ENCODE peak calls at places on chromosomes 1 and 21, in nine cellular contexts. C, T, S, K, Z, D, Y, N and J are unnamed samples. For H3K9me3, the result is how much of the 10 kb centered on the place peaks cover.

GRCh38 chr1:22903113-22903512 is 69.6 kb downstream of the LACTBL1 start:
- DNase-seq in Z (no peak), K (no peak), Y (no peak), N (no peak), C (no peak), T (no peak), S (no peak), D (no peak), J (no peak)

GRCh38 chr1:206672844-206673758 is 11.6 kb upstream of the MAPKAPK2 start:
- DNase-seq in N (peak), T (no peak), K (no peak), D (no peak), C (no peak), Z (no peak), S (no peak), Y (no peak), J (no peak)

GRCh38 chr1:230863449-230863848 is 4.9 kb downstream of the C1orf198 start:
- DNase-seq in Y (peak), N (peak), S (no peak), D (no peak), Z (peak), C (no peak), T (no peak), K (no peak), J (no peak)

GRCh38 chr1:86965012-86965826 is 50.8 kb downstream of the HS2ST1 start:
- DNase-seq in N (peak), S (peak), T (no peak), Y (no peak), C (peak), Z (peak), D (no peak), K (peak), J (no peak)

GRCh38 chr21:41207401-41208388 is 39.7 kb downstream of the BACE2 start:
- DNase-seq in N (no peak), D (no peak), S (no peak), T (peak), Z (peak), Y (no peak), K (no peak), C (no peak), J (no peak)

GRCh38 chr1:43009274-43009673 is 50.6 kb upstream of the SLC2A1 start:
- DNase-seq in Y (no peak), C (no peak), D (no peak), K (no peak), S (no peak), N (peak), T (no peak), Z (no peak), J (no peak)

GRCh38 chr1:207088731-207089626 is at the start of gene C4BPB:
- DNase-seq in C (no peak), D (no peak), K (peak), Y (no peak), S (peak), N (no peak), Z (peak), T (peak), J (no peak)

GRCh38 chr1:180519846-180520245 is 17.5 kb upstream of the ACBD6 start:
- DNase-seq in K (no peak), Z (no peak), Y (no peak), S (no peak), N (no peak), T (no peak), C (no peak), D (no peak), J (no peak)

GRCh38 chr21:44375281-44375651 is 21.8 kb downstream of the TRPM2 start:
- DNase-seq in N (no peak), D (peak), Y (peak), T (no peak), K (no peak), Z (peak), S (no peak), C (no peak), J (no peak)
- H3K9me3 ChIP-seq in N (under half), D (under half), Y (under half), T (under half), K (under half), Z (under half), S (under half), C (under half), J (under half)

GRCh38 chr1:227809026-227809425 is 6.4 kb upstream of the PRSS38 start:
- DNase-seq in D (no peak), N (no peak), C (no peak), T (no peak), Y (no peak), S (no peak), Z (no peak), K (no peak), J (no peak)

GRCh38 chr1:227805606-227806197 is 9.8 kb upstream of the PRSS38 start:
- DNase-seq in C (peak), Z (no peak), K (peak), Y (no peak), N (no peak), S (no peak), D (no peak), T (no peak), J (no peak)

GRCh38 chr1:227803933-227804332 is 11.5 kb upstream of the PRSS38 start:
- DNase-seq in K (no peak), C (no peak), N (no peak), T (no peak), D (no peak), Y (no peak), Z (no peak), S (no peak), J (no peak)

GRCh38 chr1:227808566-227808965 is 6.9 kb upstream of the PRSS38 start:
- DNase-seq in C (no peak), Z (no peak), Y (no peak), T (no peak), D (no peak), N (no peak), S (no peak), K (peak), J (no peak)
- H3K9me3 ChIP-seq in C (under half), Z (under half), Y (under half), T (under half), D (under half), N (under half), S (under half), K (under half), J (under half)

GRCh38 chr1:83104558-83104957 is 894.4 kb downstream of the TTLL7 start:
- DNase-seq in Z (no peak), Y (no peak), S (no peak), C (no peak), N (no peak), K (no peak), D (no peak), T (no peak), J (no peak)
- H3K9me3 ChIP-seq in Z (under half), Y (under half), S (under half), C (under half), N (under half), K (under half), D (under half), T (under half), J (under half)

GRCh38 chr1:227532019-227532619 is 31.2 kb upstream of the ZNF678 start:
- DNase-seq in D (no peak), Z (no peak), T (no peak), K (no peak), C (no peak), N (no peak), S (no peak), Y (no peak), J (no peak)
- H3K9me3 ChIP-seq in D (under half), Z (under half), T (half or more), K (half or more), C (half or more), N (under half), S (half or more), Y (under half), J (under half)

GRCh38 chr1:235573880-235574279 is 69.6 kb upstream of the B3GALNT2 start:
- DNase-seq in D (no peak), T (no peak), Z (no peak), Y (no peak), S (no peak), N (no peak), C (no peak), K (no peak), J (no peak)
- H3K9me3 ChIP-seq in D (under half), T (under half), Z (under half), Y (under half), S (under half), N (under half), C (under half), K (under half), J (under half)

GRCh38 chr1:179440971-179441370 is 75.2 kb downstream of the AXDND1 start:
- DNase-seq in C (no peak), S (no peak), Y (no peak), K (no peak), D (no peak), N (no peak), Z (no peak), T (no peak), J (no peak)

GRCh38 chr1:179441456-179441855 is 75.7 kb downstream of the AXDND1 start:
- DNase-seq in Z (no peak), T (no peak), C (no peak), Y (no peak), S (no peak), D (no peak), N (peak), K (no peak), J (no peak)

DNA sequence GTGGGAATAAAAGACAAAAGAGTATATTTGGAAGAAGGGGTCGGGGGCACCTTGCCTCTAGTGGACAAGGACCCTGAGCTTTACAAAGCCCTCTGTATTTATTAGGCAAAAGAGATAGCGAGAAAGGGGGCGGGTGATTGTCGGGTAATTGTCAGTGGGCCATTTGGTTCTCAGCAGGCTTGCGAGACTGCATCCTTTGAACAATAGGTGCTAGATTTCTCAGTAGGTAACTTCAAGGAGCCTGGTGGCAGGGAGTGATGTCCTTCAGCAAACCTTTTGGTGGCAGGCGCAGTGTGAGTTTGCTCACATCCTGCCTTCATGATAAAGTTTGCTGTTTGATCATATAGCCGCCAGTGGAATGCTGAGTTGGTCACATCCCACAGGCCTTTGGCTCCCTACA is 71.4 kb downstream of the AXDND1 start:
- DNase-seq in C (no peak), Y (no peak), D (no peak), T (no peak), N (peak), S (no peak), Z (no peak), K (no peak), J (no peak)
- H3K9me3 ChIP-seq in C (under half), Y (under half), D (under half), T (under half), N (under half), S (under half), Z (under half), K (under half), J (under half)

DNA sequence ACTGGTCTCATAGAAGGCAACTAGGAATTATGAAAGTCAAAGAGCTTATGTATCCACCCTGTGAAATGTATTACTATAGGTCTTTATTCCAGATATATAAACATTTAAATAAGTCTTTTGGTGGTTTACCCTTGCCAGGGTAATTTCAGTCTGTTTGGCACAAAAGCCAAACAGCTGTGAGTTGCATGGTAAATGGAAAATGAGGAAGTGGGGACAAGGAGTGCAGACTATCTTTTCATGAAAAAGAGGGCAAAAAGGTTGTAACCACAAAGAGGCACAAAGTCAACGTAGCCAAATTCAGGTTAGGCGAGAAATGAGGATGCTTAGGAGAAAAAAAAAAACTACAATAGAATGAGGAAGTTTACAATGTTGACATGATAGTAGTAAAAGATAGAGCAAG is 492.3 kb upstream of the PRMT6 start:
- DNase-seq in Y (no peak), C (no peak), S (no peak), D (no peak), N (no peak), Z (no peak), K (no peak), T (no peak), J (no peak)
- H3K9me3 ChIP-seq in Y (under half), C (under half), S (under half), D (under half), N (under half), Z (under half), K (under half), T (under half), J (under half)

GRCh38 chr1:2831596-2832212 is 30.2 kb upstream of the TTC34 start:
- DNase-seq in K (no peak), C (no peak), D (no peak), Y (peak), S (no peak), T (peak), Z (no peak), N (no peak), J (no peak)

GRCh38 chr1:2832506-2833453 is 31.3 kb upstream of the TTC34 start:
- DNase-seq in Z (no peak), K (no peak), C (no peak), T (peak), S (no peak), Y (peak), N (no peak), D (no peak), J (no peak)

GRCh38 chr1:2829846-2830615 is 28.5 kb upstream of the TTC34 start:
- DNase-seq in T (peak), K (no peak), D (no peak), Z (no peak), S (no peak), C (no peak), N (no peak), Y (peak), J (no peak)

GRCh38 chr1:2828586-2829250 is 27.2 kb upstream of the TTC34 start:
- DNase-seq in D (no peak), K (no peak), S (no peak), C (no peak), T (peak), Z (no peak), N (no peak), Y (peak), J (no peak)

GRCh38 chr1:2830761-2831425 is 29.4 kb upstream of the TTC34 start:
- DNase-seq in D (no peak), Y (peak), S (no peak), Z (no peak), C (no peak), T (no peak), K (no peak), N (no peak), J (no peak)
- H3K9me3 ChIP-seq in D (under half), Y (under half), S (under half), Z (under half), C (under half), T (under half), K (under half), N (under half), J (under half)

DNA sequence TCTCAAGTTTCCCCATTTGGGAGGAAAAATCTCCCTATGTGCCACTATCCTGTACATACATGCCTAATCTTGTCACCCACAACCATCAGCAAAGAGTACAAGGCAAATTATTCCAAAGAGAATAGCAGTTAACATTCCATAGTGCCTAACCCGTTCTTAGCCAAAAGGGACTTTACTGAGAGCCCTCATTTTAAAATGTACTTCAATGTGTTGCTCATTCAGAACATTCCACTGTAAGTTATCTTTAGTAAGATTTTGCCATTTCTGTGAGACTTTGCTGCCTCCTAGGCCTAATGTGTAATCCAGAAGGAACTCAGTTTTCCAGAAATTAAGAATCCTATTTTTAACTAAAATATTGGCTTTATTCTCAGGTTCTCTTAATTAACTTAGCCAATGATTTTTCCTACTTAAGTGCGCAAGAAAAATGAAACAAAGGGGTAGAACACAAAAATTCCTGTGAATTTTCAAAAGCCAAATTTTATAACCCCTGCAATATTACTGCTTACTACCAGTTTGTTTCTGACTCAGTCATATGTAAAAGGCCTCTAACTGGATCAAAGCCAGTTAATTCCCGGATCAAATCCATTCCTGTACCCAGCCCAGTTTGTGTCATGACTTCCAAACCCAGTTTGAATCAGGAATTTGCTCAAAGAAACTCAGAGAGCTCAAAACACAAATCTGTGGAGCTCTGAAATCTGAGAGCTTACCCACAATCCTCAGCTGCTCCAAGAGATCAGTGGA is 11.4 kb upstream of the MRPL55 start:
- DNase-seq in C (no peak), Z (no peak), T (no peak), Y (no peak), N (no peak), S (no peak), D (no peak), K (no peak), J (no peak)
- H3K9me3 ChIP-seq in C (under half), Z (under half), T (under half), Y (under half), N (under half), S (under half), D (under half), K (under half), J (under half)

GRCh38 chr1:94047914-94048313 is 73.0 kb downstream of the ABCA4 start:
- DNase-seq in T (no peak), N (no peak), Y (no peak), K (no peak), D (no peak), S (no peak), Z (no peak), C (no peak), J (no peak)

GRCh38 chr1:94050263-94050662 is 70.7 kb downstream of the ABCA4 start:
- DNase-seq in C (no peak), N (no peak), T (no peak), D (no peak), S (no peak), K (no peak), Y (no peak), Z (no peak), J (no peak)

GRCh38 chr1:94050675-94051074 is 70.3 kb downstream of the ABCA4 start:
- DNase-seq in N (no peak), K (no peak), Y (no peak), C (no peak), S (no peak), Z (no peak), D (no peak), T (no peak), J (no peak)

GRCh38 chr1:94049791-94050190 is 71.2 kb downstream of the ABCA4 start:
- DNase-seq in C (no peak), Z (no peak), D (no peak), N (no peak), K (no peak), Y (no peak), S (no peak), T (no peak), J (no peak)

GRCh38 chr1:94048413-94049164 is 72.4 kb downstream of the ABCA4 start:
- DNase-seq in T (no peak), C (no peak), D (no peak), K (no peak), Y (no peak), Z (no peak), S (peak), N (no peak), J (no peak)
- H3K9me3 ChIP-seq in T (under half), C (under half), D (under half), K (under half), Y (under half), Z (under half), S (under half), N (under half), J (under half)